ENCODE peak calls at places on chromosomes 16 and 17, in ten cellular contexts. U, Z, L, V, A, Y, H, O, E and J are unnamed samples.

GRCh38 chr16:87754535-87754934 is 11.3 kb downstream of the KLHDC4 start:
- DNase-seq in A (no peak), U (no peak), H (no peak), L (no peak), O (no peak), E (no peak), Y (no peak), Z (no peak), V (no peak), J (no peak)

GRCh38 chr17:19787733-19788357 is 39.7 kb upstream of the ALDH3A1 start:
- DNase-seq in H (no peak), E (no peak), Y (no peak), Z (no peak), L (peak), A (no peak), V (no peak), U (no peak), O (no peak), J (no peak)

GRCh38 chr17:43882761-43883415 is 24.4 kb downstream of the MPP2 start:
- DNase-seq in Y (no peak), O (no peak), U (no peak), H (no peak), E (no peak), L (no peak), A (no peak), V (no peak), Z (no peak), J (no peak)

GRCh38 chr16:49921106-49921505 is 65.2 kb upstream of the ZNF423 start:
- DNase-seq in L (no peak), U (no peak), E (no peak), O (no peak), Y (peak), Z (no peak), H (no peak), A (no peak), V (peak), J (no peak)

GRCh38 chr17:48003686-48004120 is 32.8 kb downstream of the CDK5RAP3 start:
- DNase-seq in L (no peak), U (no peak), Z (no peak), E (no peak), Y (no peak), V (no peak), O (no peak), H (no peak), A (no peak), J (no peak)

GRCh38 chr17:81090361-81091133 is 55.6 kb downstream of the BAIAP2 start:
- DNase-seq in E (peak), H (peak), O (peak), V (peak), Y (peak), L (peak), Z (no peak), U (no peak), A (peak), J (no peak)

GRCh38 chr17:64515419-64515818 is 8.6 kb downstream of the CEP95 start:
- DNase-seq in V (no peak), O (no peak), Y (no peak), A (no peak), H (no peak), U (no peak), L (no peak), E (peak), Z (no peak), J (no peak)

GRCh38 chr17:82603981-82604448 is 44.2 kb downstream of the WDR45B start:
- DNase-seq in Z (no peak), L (no peak), Y (peak), E (peak), A (peak), V (peak), H (peak), O (no peak), U (no peak), J (no peak)

GRCh38 chr16:3242709-3243108 is 7.8 kb upstream of the ZNF200 start:
- DNase-seq in H (no peak), O (no peak), V (no peak), Z (no peak), E (no peak), Y (no peak), U (no peak), L (no peak), A (no peak), J (no peak)

GRCh38 chr17:46964315-46965265 is 14.5 kb downstream of the RPRML start:
- DNase-seq in L (no peak), Y (no peak), V (peak), Z (no peak), A (no peak), U (no peak), H (no peak), O (no peak), E (peak), J (no peak)

GRCh38 chr17:31686495-31686894 is 172.5 kb downstream of the COPRS start:
- DNase-seq in H (no peak), A (no peak), Z (no peak), O (no peak), E (no peak), U (no peak), Y (no peak), V (no peak), L (no peak), J (no peak)

GRCh38 chr16:85556456-85557082 is 56.6 kb upstream of the GSE1 start:
- DNase-seq in V (no peak), E (no peak), H (peak), Z (peak), L (no peak), Y (peak), O (peak), U (no peak), A (peak), J (no peak)

GRCh38 chr16:87145181-87146176 is 171.7 kb downstream of the C16orf95 start:
- DNase-seq in H (no peak), O (no peak), E (peak), L (peak), V (no peak), Y (no peak), U (no peak), A (no peak), Z (peak), J (no peak)

GRCh38 chr16:88634141-88634993 is 4.0 kb upstream of the IL17C start:
- DNase-seq in Z (no peak), E (peak), U (no peak), L (peak), V (no peak), A (peak), O (no peak), H (no peak), Y (no peak), J (no peak)

GRCh38 chr17:9473716-9474115 is 101.9 kb downstream of the STX8 start:
- DNase-seq in O (no peak), A (no peak), Y (no peak), H (no peak), U (no peak), Z (peak), E (peak), V (no peak), L (peak), J (no peak)

GRCh38 chr17:35732806-35733136 is 1.3 kb downstream of the RASL10B start:
- DNase-seq in U (no peak), L (no peak), H (no peak), A (no peak), V (no peak), E (no peak), O (no peak), Z (no peak), Y (no peak), J (no peak)

DNA sequence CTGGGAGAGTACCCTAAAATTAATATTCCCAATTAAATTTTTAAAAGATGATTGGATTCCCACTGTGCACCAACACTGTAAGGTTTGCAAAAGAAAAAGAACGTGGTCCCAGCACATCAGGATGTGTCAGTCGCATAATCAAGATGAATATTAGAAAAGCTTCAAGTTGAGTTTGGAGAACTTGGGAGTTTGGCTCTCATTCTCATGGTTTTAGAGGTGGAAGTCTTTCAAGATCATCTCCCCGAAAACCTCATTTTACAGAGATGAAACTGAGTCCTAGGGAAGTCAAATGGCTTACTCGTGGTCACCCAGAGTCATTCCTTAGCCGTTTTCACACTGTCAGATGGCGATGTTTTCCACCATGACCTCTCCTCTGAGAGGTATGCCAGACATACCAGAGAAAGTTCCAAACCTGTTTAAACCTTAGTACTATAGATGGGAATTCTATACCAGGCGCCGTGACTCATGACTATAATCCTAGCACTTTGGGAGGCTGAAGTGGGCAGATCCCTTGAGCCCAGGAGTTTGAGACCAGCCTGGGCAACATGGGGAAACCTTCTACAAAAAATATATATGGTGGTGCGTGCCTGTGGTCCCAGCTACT is 1.2 kb downstream of the SEC14L1 start:
- DNase-seq in E (no peak), A (no peak), L (no peak), O (no peak), U (no peak), V (peak), Z (no peak), Y (no peak), H (no peak), J (no peak)
- H3K4me3 ChIP-seq in E (peak), A (peak), L (peak), O (peak), U (peak), V (peak), Z (peak), Y (peak), H (peak), J (peak)

DNA sequence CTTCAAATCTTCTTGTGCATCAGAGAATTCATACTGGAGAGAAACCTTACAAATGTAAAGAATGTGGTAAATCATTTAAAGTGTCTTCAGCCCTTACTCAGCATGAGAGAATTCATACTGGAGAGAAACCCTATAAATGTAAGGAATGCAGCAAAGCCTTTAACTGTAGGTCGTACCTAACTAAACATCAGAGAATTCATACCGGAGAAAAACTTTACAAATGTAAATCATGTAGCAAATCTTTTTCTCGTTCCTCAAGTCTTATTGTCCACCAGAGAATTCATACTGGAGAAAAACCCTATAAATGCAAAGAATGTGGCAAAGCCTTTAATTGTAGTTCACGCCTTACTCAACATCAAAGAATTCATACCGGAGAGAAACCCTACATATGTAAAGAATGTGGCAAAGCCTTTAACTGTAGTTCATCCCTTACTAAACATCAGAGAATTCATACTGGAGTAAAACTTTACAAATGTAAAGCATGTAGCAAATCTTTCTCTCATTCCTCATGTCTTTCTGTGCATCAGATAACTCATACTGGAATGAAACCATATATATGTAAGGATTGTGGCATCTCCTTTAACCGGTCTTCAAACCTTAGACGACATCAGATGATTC is 118.5 kb upstream of the ZNF267 start:
- DNase-seq in U (no peak), L (no peak), A (no peak), Y (no peak), V (no peak), H (no peak), Z (peak), E (no peak), O (no peak), J (no peak)
- H3K4me3 ChIP-seq in U (no peak), L (no peak), A (no peak), Y (no peak), V (no peak), H (peak), Z (no peak), E (no peak), O (no peak), J (no peak)

DNA sequence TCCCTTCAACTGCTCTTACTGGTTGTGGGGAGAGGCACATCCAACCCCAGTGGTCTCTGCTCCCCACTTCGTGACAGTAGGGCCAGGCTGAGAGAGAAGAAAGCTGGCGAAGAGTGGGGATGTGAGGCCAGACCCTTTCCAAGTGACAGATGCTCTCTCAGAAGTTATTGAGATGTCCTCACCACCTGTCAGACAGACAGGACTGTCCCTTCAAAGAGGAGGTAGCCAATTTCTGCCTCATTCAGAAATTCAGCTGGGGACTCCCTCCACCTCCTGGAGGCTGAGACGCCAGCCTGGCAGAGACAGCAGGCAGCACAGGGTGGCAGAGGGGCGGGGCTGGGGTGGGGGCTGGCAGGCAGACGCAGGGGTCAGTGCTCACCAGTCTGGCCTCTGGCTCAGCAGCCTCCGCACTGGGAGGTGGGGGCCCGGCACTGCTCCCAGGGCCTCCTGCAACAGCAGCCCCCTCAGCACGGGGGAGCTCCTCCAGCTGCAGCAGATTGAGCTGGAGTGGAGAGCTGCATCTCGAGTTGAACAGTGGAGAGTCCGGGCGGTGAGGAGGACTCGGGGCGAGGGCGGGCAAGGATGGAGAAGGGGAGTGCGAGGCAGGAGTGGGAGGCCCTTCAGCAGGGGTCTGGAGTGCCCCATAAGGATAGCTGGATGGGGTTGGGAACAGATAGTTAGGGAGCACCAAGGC is 9.2 kb downstream of the PER1 start:
- DNase-seq in H (peak), V (peak), L (no peak), A (no peak), Y (no peak), Z (no peak), U (no peak), E (no peak), O (no peak), J (no peak)
- H3K4me3 ChIP-seq in H (no peak), V (no peak), L (no peak), A (no peak), Y (no peak), Z (no peak), U (no peak), E (no peak), O (no peak), J (no peak)

DNA sequence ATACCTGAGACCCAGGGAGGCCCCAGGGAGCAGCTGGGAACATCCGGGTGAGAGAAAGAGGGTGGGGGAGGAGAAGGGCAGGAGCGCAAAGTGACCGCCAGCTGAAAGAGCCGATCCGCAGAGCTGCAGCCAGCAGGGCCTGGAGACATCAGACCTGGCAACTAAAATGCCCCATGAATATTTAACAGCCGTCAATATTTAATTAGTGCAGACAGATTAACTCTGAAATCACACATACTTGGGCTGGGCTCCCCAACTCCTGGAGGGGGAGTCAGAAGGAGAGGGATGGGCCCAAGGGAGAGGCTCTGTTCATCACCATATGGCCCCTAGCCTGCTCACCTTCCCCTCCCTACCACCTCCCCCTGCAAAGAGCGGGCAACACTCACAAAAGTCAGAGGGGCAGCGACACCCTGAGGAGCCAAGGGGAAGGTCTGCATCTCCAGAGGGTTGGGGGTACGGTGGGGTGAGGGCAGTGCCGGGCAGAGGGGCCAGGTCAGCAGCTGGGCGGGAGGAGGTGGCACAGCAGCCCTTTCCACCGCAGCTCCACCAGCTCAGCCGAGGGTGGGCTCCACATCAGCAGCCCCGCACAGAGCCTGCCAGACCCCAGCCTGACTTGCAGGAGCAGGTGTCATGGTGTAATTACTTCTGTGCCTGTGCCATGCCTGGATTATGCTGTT is 61.9 kb upstream of the CCL1 start:
- DNase-seq in L (no peak), H (no peak), E (no peak), Z (no peak), V (no peak), O (no peak), A (no peak), Y (no peak), U (no peak), J (no peak)
- H3K4me3 ChIP-seq in L (no peak), H (no peak), E (no peak), Z (no peak), V (no peak), O (no peak), A (no peak), Y (no peak), U (no peak), J (no peak)

GRCh38 chr17:7113273-7114071 is 1.1 kb downstream of the ASGR2 start:
- DNase-seq in V (no peak), E (no peak), Y (no peak), L (no peak), U (no peak), H (no peak), A (no peak), Z (no peak), O (no peak), J (no peak)
- H3K4me3 ChIP-seq in V (no peak), E (no peak), Y (no peak), L (no peak), U (no peak), H (no peak), A (no peak), Z (no peak), O (no peak), J (no peak)

DNA sequence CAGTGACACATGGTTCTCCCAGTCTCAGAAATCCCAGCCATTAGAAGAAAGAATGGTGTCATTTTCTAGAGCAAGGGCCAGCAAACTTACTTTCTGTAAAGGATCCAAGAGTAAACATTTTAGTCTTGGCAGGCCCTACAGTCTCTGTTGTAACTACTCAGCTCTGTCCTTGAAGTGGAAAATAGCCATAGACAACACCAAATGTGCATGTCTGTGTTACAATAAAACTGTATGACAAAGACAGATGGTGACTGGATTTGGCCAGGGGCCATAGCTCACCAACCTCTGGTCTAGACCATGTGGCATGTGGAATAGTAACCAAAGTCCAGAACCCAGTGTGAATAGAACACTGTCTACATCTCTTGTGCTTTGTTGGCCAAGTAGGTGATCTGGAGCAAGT is 286.5 kb downstream of the HS3ST4 start:
- DNase-seq in H (peak), Y (no peak), V (no peak), O (no peak), A (peak), U (no peak), Z (no peak), E (no peak), L (no peak), J (no peak)
- H3K4me3 ChIP-seq in H (no peak), Y (no peak), V (no peak), O (no peak), A (no peak), U (no peak), Z (no peak), E (no peak), L (no peak), J (no peak)